ENCODE peak calls at places on chromosomes 1 and 21, in five cellular contexts. H is fibroblast of lung; D is SHP77; Q is activated naive CD8-positive, alpha-beta T cell treated with anti-CD3 and anti-CD28 coated beads, Interleukin-2, amount 50 U/mL, for 24 hours; E is epithelial cell of prostate. W is an unnamed sample.

GRCh38 chr1:233240839-233241682 is 54.5 kb downstream of the PCNX2 start:
- DNase-seq in H (peak), D (peak), Q (peak), E (no peak), W (peak)

GRCh38 chr1:39692152-39693064 is 1.2 kb upstream of the HPCAL4 start:
- DNase-seq in H (no peak), D (no peak), Q (no peak), E (no peak), W (no peak)

GRCh38 chr1:9418851-9419250 is 120.4 kb upstream of the SLC25A33 start:
- DNase-seq in H (no peak), D (no peak), Q (no peak), E (no peak), W (no peak)

GRCh38 chr1:226466301-226466700 is 58.4 kb upstream of the PARP1 start:
- DNase-seq in H (no peak), D (no peak), Q (no peak), E (no peak), W (no peak)

GRCh38 chr21:26840206-26840605 is 5.0 kb downstream of the ADAMTS1 start:
- DNase-seq in H (no peak), D (no peak), Q (peak), E (no peak), W (no peak)

GRCh38 chr1:23984417-23985186 is 4.5 kb upstream of the SRSF10 start:
- DNase-seq in H (peak), D (no peak), Q (no peak), E (peak), W (no peak)

GRCh38 chr1:47814592-47815436 is 182.4 kb downstream of the TRABD2B start:
- DNase-seq in H (no peak), D (no peak), Q (no peak), E (no peak), W (no peak)

GRCh38 chr1:116537439-116537838 is 33.4 kb downstream of the CD58 start:
- DNase-seq in H (peak), D (no peak), Q (no peak), E (peak), W (no peak)

GRCh38 chr1:231841616-231842344 is 215.2 kb downstream of the DISC1 start:
- DNase-seq in H (peak), D (no peak), Q (no peak), E (no peak), W (no peak)

GRCh38 chr1:169106921-169107672 is 607 bp downstream of the ATP1B1 start:
- DNase-seq in H (no peak), D (no peak), Q (peak), E (no peak), W (no peak)

GRCh38 chr1:220281159-220281574 is 8.9 kb upstream of the RAB3GAP2 start:
- DNase-seq in H (peak), D (peak), Q (no peak), E (no peak), W (peak)

GRCh38 chr1:66426231-66426853 is 107.6 kb upstream of the SGIP1 start:
- DNase-seq in H (peak), D (no peak), Q (no peak), E (no peak), W (no peak)

GRCh38 chr1:35461966-35462651 is 95.1 kb downstream of the KIAA0319L start:
- DNase-seq in H (no peak), D (no peak), Q (no peak), E (no peak), W (no peak)

GRCh38 chr1:99482750-99483149 is 163.2 kb upstream of the PALMD start:
- DNase-seq in H (no peak), D (no peak), Q (no peak), E (no peak), W (no peak)

GRCh38 chr1:15735304-15736034 is 589 bp upstream of the SLC25A34 start:
- DNase-seq in H (no peak), D (no peak), Q (no peak), E (no peak), W (no peak)

GRCh38 chr1:205519541-205520131 is 15.2 kb downstream of the CDK18 start:
- DNase-seq in H (no peak), D (no peak), Q (no peak), E (no peak), W (peak)

GRCh38 chr21:38315155-38315554 is 58.4 kb downstream of the KCNJ15 start:
- DNase-seq in H (no peak), D (no peak), Q (no peak), E (no peak), W (no peak)

GRCh38 chr1:110875216-110875731 is 2.3 kb downstream of the CD53 start:
- DNase-seq in H (no peak), D (no peak), Q (peak), E (no peak), W (no peak)

GRCh38 chr1:208047476-208047934 is 136.6 kb upstream of the CD34 start:
- DNase-seq in H (peak), D (no peak), Q (no peak), E (peak), W (no peak)

GRCh38 chr1:10733474-10733873 is 63.0 kb downstream of the CASZ1 start:
- DNase-seq in H (no peak), D (no peak), Q (no peak), E (no peak), W (no peak)

GRCh38 chr1:30452925-30453324 is 270.5 kb downstream of the MATN1 start:
- DNase-seq in H (no peak), D (no peak), Q (no peak), E (no peak), W (no peak)

W was measured in H4.